ENCODE peak calls at places on chromosomes 2 and 18, in seven cellular contexts. K is uterus; M is fibroblast of mammary gland; Z is Peyer's patch; R is brain microvascular endothelial cell; A is effector memory CD4-positive, alpha-beta T cell; C is fibroblast of the aortic adventitia. D is an unnamed sample.
A peak's percentile ranks its signal among the peaks of the same experiment; 100 is the strongest.

GRCh38 chr18:79791141-79791972 is 6.4 kb upstream of the KCNG2 start:
- DNase-seq in M (peak; percentile 98), Z (no peak), K (no peak), C (peak; percentile 98), A (no peak), R (peak; percentile 98), D (no peak)

GRCh38 chr2:55311444-55311870 is 42.4 kb upstream of the MTIF2 start:
- DNase-seq in M (peak; percentile 86), C (peak; percentile 22), R (peak; percentile 23), K (no peak), A (no peak), Z (no peak), D (no peak)

GRCh38 chr2:238895901-238896600 is 48.2 kb downstream of the TWIST2 start:
- DNase-seq in Z (no peak), K (peak; percentile 87), C (peak; percentile 95), A (no peak), R (peak; percentile 55), M (peak; percentile 95), D (no peak)

GRCh38 chr18:55234366-55235093 is 275.3 kb upstream of the CCDC68 start:
- DNase-seq in K (peak; percentile 80), Z (peak; percentile 81), A (no peak), M (peak; percentile 82), R (peak; percentile 78), C (peak; percentile 87), D (peak; percentile 81)

GRCh38 chr2:63301481-63301880 is 250.9 kb downstream of the OTX1 start:
- DNase-seq in C (no peak), R (no peak), A (no peak), K (no peak), M (peak; percentile 10), Z (no peak), D (no peak)

GRCh38 chr2:240155080-240156025 is 14.9 kb upstream of the OTOS start:
- DNase-seq in K (no peak), M (no peak), Z (no peak), C (peak; percentile 8), A (no peak), R (no peak), D (no peak)

GRCh38 chr2:12340164-12340563 is 376.6 kb upstream of the TRIB2 start:
- DNase-seq in A (no peak), C (no peak), K (no peak), R (peak; percentile 62), Z (no peak), M (peak; percentile 71), D (no peak)

GRCh38 chr2:5111581-5111980 is 580.6 kb upstream of the SOX11 start:
- DNase-seq in A (no peak), C (no peak), R (no peak), M (no peak), Z (no peak), K (no peak), D (no peak)

GRCh38 chr2:171432969-171433762 is 624 bp downstream of the METTL8 start:
- DNase-seq in R (peak; percentile 14), C (peak; percentile 27), Z (peak; percentile 56), A (no peak), M (peak; percentile 50), K (no peak), D (peak; percentile 55)

GRCh38 chr18:44897445-44898215 is 216.9 kb downstream of the SETBP1 start:
- DNase-seq in C (no peak), A (no peak), Z (no peak), M (no peak), R (no peak), K (no peak), D (no peak)

GRCh38 chr2:126729896-126730295 is 73.9 kb downstream of the GYPC start:
- DNase-seq in A (no peak), K (no peak), R (no peak), Z (no peak), M (no peak), C (no peak), D (no peak)

GRCh38 chr2:207771421-207771820 is 1.7 kb upstream of the FZD5 start:
- DNase-seq in R (no peak), M (no peak), A (no peak), Z (no peak), C (no peak), K (no peak), D (no peak)

GRCh38 chr2:207772081-207772843 is 2.6 kb upstream of the FZD5 start:
- DNase-seq in R (no peak), K (peak; percentile 20), C (peak; percentile 43), A (no peak), M (peak; percentile 17), Z (no peak), D (peak; percentile 87)

GRCh38 chr2:207772844-207773205 is 3.1 kb upstream of the FZD5 start:
- DNase-seq in M (no peak), K (no peak), A (no peak), R (no peak), Z (no peak), C (no peak), D (no peak)

GRCh38 chr2:207768891-207769596 is 662 bp downstream of the FZD5 start:
- DNase-seq in C (peak; percentile 54), M (peak; percentile 22), K (peak; percentile 33), A (no peak), R (no peak), Z (no peak), D (peak; percentile 28)

DNA sequence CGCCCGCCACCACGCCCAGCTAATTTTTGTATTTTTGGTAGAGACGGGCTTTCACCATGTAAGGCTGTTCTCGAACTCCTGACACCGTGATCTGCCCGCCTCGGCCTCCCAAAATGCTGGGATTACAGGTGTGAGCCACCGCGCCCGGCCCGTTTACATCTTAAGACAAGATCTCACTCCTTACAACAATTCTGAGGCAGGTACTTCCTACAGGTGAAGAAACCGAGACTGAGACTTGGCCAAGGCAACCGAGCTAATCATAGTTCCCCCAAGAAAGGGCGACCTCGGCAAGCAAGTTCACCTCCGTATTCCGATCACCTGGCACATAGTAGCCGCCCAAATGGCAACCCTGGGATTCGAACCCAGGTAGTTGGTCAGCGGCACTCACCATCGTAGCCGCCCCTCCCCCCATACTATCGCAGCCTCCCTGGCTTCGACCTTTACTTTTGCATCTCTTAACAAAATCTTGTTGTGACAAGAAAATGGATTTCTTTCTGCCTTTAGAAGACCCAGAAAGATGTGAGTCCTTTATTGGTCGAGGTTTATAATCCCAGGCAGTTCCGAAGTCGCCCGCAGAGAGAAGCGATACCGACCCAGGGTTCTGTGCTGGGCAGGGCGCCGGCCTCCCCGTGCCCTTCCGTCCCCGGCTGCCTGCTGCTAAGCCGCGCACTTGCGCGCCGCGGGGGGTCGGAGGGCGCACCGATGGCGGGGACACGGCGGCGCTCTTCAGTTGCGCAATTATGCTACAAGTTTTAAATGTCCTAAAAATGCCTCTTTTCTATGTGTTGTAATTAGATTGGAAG is 1.1 kb upstream of the FZD5 start:
- DNase-seq in R (no peak), A (no peak), C (no peak), K (peak; percentile 18), M (no peak), Z (no peak), D (no peak)
- H3K4me3 ChIP-seq in R (peak overlapping the region; percentile 62), A (peak overlapping the region; percentile 78), C (no peak overlapping the region), K (peak overlapping the region; percentile 40), M (peak overlapping the region; percentile 66), Z (peak overlapping the region; percentile 95), D (no peak overlapping the region)

DNA sequence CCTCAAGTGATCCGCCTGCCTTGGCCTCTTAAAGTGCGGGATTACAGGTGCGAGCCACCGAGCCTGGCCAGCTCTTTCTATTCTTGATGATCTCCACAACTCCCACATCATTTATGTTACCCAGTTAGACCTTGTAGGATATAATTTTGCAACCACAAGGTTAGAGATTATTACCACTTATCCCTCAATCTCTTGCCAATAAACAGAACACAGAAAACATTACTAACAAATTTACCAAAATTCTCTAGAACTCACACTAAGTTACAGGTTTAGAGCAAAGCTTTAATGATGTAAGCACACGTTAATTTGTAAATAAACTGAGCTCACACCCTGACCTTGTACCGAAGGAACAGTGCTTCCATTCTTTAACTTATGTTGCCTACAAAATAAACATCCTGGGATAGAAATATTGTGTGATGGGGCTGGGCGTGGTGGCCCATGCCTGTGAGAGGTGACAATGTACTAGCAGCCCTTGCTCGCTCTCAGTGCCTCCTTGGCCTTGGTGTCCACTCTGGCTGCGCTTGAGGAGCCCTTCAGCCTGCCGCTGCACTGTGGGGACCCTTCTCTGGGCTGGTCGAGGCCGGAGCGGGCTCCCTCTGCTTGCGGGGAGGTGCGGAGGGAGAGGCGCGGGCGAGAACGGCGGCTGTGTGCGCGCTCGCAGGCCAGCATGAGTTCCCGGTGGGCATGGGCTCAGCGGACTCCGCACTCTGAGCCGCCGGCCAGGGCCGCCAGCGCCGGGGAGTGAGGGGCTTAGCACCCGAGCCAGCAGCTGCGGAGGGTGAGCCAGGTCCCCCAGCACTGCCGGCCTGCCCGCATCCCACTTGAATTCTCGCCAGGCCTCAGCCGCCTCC is 42.1 kb upstream of the ITSN2 start:
- DNase-seq in M (no peak), Z (no peak), R (no peak), A (no peak), C (no peak), K (no peak), D (no peak)
- H3K4me3 ChIP-seq in M (peak overlapping the region; percentile 19), Z (peak overlapping the region; percentile 25), R (peak overlapping the region; percentile 45), A (no peak overlapping the region), C (peak overlapping the region; percentile 55), K (peak overlapping the region; percentile 18), D (no peak overlapping the region)

DNA sequence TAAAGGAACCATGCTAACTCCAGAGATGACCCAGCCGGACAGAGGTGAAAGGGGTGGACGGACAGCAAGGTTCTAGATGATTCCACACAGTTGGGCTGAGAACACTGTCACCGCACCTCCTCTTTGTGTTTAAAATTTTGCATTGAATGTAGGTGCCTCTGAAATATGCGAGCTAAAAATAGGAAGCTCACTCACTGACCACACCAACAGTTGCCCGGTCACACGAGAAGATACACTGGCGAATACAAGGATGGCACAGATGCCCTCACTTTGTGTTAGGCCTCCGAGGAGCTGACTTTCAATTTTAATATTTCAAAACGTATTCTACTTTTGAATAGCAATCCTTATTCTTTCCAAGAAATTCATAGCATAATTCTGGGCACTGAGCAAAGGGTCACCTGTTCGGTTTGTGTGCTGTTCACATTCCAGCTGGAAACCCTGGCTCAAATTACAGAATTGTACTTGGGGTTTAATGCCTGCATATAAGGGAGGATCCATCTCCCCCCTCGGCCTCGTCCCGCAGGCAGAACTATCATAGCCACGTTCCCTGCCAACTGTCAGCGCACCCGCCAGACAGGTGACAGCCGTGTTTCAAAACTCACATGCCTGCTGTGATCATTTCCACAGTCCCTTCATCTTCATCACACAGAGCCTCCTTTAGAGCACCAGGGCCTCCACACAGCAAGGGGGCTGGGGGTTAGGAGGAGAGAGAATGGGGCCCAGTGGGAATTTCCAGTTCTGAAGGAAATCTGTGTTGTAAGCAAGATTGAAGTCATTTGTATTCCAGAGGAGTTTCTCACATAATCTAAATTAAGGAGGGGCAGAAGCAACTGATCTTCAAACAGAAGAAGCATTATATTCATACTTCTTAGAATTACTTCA is 48.2 kb downstream of the ADI1 start:
- DNase-seq in R (no peak), Z (no peak), M (peak; percentile 38), A (no peak), C (peak; percentile 10), K (no peak), D (no peak)
- H3K4me3 ChIP-seq in R (no peak overlapping the region), Z (no peak overlapping the region), M (no peak overlapping the region), A (no peak overlapping the region), C (no peak overlapping the region), K (no peak overlapping the region), D (no peak overlapping the region)

DNA sequence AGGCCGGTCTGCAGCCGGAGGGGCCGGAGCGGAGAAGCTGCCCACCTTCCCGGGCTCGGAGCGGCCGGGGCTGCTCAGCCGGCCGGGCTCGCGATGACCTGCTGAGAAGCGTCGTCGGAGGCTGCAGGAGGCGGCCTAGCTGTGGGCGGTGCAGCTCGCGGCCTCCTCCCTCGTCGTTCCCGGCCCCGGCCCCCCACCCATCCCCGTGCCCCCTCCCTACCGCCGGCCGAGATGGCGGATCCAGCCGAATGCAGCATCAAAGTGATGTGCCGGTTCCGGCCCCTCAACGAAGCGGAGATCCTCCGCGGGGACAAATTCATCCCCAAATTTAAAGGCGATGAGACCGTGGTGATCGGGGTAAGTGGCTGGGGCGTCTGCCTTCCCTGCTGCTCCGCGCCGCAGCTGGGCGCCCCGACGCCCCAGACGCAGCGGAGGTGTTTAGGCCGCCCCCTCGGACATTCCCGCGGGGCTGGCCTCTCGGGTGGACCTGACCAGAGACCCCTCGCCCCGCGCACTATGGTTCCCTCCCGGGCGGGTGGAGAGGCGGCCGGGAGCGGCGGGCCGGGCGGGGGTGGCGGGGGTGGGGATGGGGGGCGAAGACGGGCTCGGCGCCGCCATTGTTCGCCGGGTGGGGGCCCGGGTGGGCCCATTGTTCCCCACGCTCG is 492 bp downstream of the KIF5C start:
- DNase-seq in C (no peak), A (no peak), M (no peak), Z (no peak), R (no peak), K (no peak), D (no peak)
- H3K4me3 ChIP-seq in C (peak overlapping the region; percentile 47), A (peak overlapping the region; percentile 71), M (no peak overlapping the region), Z (peak overlapping the region; percentile 55), R (peak overlapping the region; percentile 30), K (peak overlapping the region; percentile 15), D (peak overlapping the region; percentile 52)